ENCODE peak calls at places on chromosomes 12 and 14, in eight cellular contexts. One of them, this sample, is unnamed.
A peak's percentile ranks its signal among the peaks of the same experiment; 100 is the strongest.

GRCh38 chr12:98058838-98059237 is 456.6 kb upstream of the TMPO start:
- DNase-seq in GM10248: no peak
- DNase-seq in uterus: no peak
- DNase-seq in breast epithelium: no peak
- DNase-seq in CD4-positive, alpha-beta T cell: no peak
- DNase-seq in fibroblast of lung: no peak
- DNase-seq in HFFc6: no peak
- DNase-seq in lower leg skin: no peak
- DNase-seq in this sample: no peak

GRCh38 chr12:113853491-113853890 is 112.6 kb downstream of the RBM19 start:
- DNase-seq in GM10248: no peak
- DNase-seq in uterus: no peak
- DNase-seq in breast epithelium: no peak
- DNase-seq in CD4-positive, alpha-beta T cell: no peak
- DNase-seq in fibroblast of lung: no peak
- DNase-seq in HFFc6: no peak
- DNase-seq in lower leg skin: no peak
- DNase-seq in this sample: no peak

GRCh38 chr12:126869644-126870043 is 1397.3 kb upstream of the TMEM132C start:
- DNase-seq in GM10248: no peak
- DNase-seq in uterus: no peak
- DNase-seq in breast epithelium: no peak
- DNase-seq in CD4-positive, alpha-beta T cell: no peak
- DNase-seq in fibroblast of lung: no peak
- DNase-seq in HFFc6: no peak
- DNase-seq in lower leg skin: no peak
- DNase-seq in this sample: no peak

GRCh38 chr12:28303192-28303591 is 112.9 kb downstream of the CCDC91 start:
- DNase-seq in GM10248: no peak
- DNase-seq in uterus: no peak
- DNase-seq in breast epithelium: no peak
- DNase-seq in CD4-positive, alpha-beta T cell: no peak
- DNase-seq in fibroblast of lung: no peak
- DNase-seq in HFFc6: no peak
- DNase-seq in lower leg skin: no peak
- DNase-seq in this sample: no peak

GRCh38 chr12:32917094-32917611 is 20.6 kb upstream of the PKP2 start:
- DNase-seq in GM10248: no peak
- DNase-seq in uterus: no peak
- DNase-seq in breast epithelium: no peak
- DNase-seq in CD4-positive, alpha-beta T cell: no peak
- DNase-seq in fibroblast of lung: peak; percentile 66
- DNase-seq in HFFc6: no peak
- DNase-seq in lower leg skin: peak; percentile 28
- DNase-seq in this sample: no peak

GRCh38 chr14:61202124-61202523 is 79.0 kb downstream of the TMEM30B start:
- DNase-seq in GM10248: no peak
- DNase-seq in uterus: no peak
- DNase-seq in breast epithelium: no peak
- DNase-seq in CD4-positive, alpha-beta T cell: no peak
- DNase-seq in fibroblast of lung: no peak
- DNase-seq in HFFc6: no peak
- DNase-seq in lower leg skin: no peak
- DNase-seq in this sample: no peak

GRCh38 chr12:2306012-2306411 is 253.2 kb downstream of the CACNA1C start:
- DNase-seq in GM10248: no peak
- DNase-seq in uterus: no peak
- DNase-seq in breast epithelium: no peak
- DNase-seq in CD4-positive, alpha-beta T cell: no peak
- DNase-seq in fibroblast of lung: no peak
- DNase-seq in HFFc6: no peak
- DNase-seq in lower leg skin: no peak
- DNase-seq in this sample: no peak

GRCh38 chr12:104304261-104305004 is 894 bp downstream of the EID3 start:
- DNase-seq in GM10248: no peak
- DNase-seq in uterus: no peak
- DNase-seq in breast epithelium: no peak
- DNase-seq in CD4-positive, alpha-beta T cell: no peak
- DNase-seq in fibroblast of lung: no peak
- DNase-seq in HFFc6: no peak
- DNase-seq in lower leg skin: no peak
- DNase-seq in this sample: no peak

GRCh38 chr12:111330800-111331752 is 37.8 kb downstream of the PHETA1 start:
- DNase-seq in GM10248: peak; percentile 59
- DNase-seq in uterus: no peak
- DNase-seq in breast epithelium: no peak
- DNase-seq in CD4-positive, alpha-beta T cell: no peak
- DNase-seq in fibroblast of lung: peak; percentile 57
- DNase-seq in HFFc6: peak; percentile 59
- DNase-seq in lower leg skin: no peak
- DNase-seq in this sample: no peak

GRCh38 chr12:113101751-113102150 is 33.8 kb downstream of the RASAL1 start:
- DNase-seq in GM10248: no peak
- DNase-seq in uterus: no peak
- DNase-seq in breast epithelium: no peak
- DNase-seq in CD4-positive, alpha-beta T cell: no peak
- DNase-seq in fibroblast of lung: no peak
- DNase-seq in HFFc6: no peak
- DNase-seq in lower leg skin: no peak
- DNase-seq in this sample: no peak

GRCh38 chr14:62776300-62776699 is 269.0 kb downstream of the KCNH5 start:
- DNase-seq in GM10248: no peak
- DNase-seq in uterus: no peak
- DNase-seq in breast epithelium: no peak
- DNase-seq in CD4-positive, alpha-beta T cell: no peak
- DNase-seq in fibroblast of lung: peak; percentile 93
- DNase-seq in HFFc6: no peak
- DNase-seq in lower leg skin: no peak
- DNase-seq in this sample: no peak

GRCh38 chr12:9651265-9651729 is 18.2 kb upstream of the CLEC2D start:
- DNase-seq in GM10248: no peak
- DNase-seq in uterus: no peak
- DNase-seq in breast epithelium: no peak
- DNase-seq in CD4-positive, alpha-beta T cell: no peak
- DNase-seq in fibroblast of lung: peak; percentile 33
- DNase-seq in HFFc6: peak; percentile 85
- DNase-seq in lower leg skin: no peak
- DNase-seq in this sample: no peak

GRCh38 chr12:7092229-7092985 is at the start of gene C1R:
- DNase-seq in GM10248: peak; percentile 82
- DNase-seq in uterus: peak; percentile 88
- DNase-seq in breast epithelium: peak; percentile 72
- DNase-seq in CD4-positive, alpha-beta T cell: peak; percentile 66
- DNase-seq in fibroblast of lung: peak; percentile 95
- DNase-seq in HFFc6: peak; percentile 55
- DNase-seq in lower leg skin: peak; percentile 76
- DNase-seq in this sample: peak; percentile 67

GRCh38 chr12:60184096-60184495 is 588.3 kb downstream of the SLC16A7 start:
- DNase-seq in GM10248: no peak
- DNase-seq in uterus: no peak
- DNase-seq in breast epithelium: no peak
- DNase-seq in CD4-positive, alpha-beta T cell: no peak
- DNase-seq in fibroblast of lung: no peak
- DNase-seq in HFFc6: no peak
- DNase-seq in lower leg skin: no peak
- DNase-seq in this sample: no peak

GRCh38 chr12:50188875-50189575 is 21.9 kb upstream of the CERS5 start:
- DNase-seq in GM10248: peak; percentile 42
- DNase-seq in uterus: no peak
- DNase-seq in breast epithelium: no peak
- DNase-seq in CD4-positive, alpha-beta T cell: peak; percentile 25
- DNase-seq in fibroblast of lung: no peak
- DNase-seq in HFFc6: no peak
- DNase-seq in lower leg skin: no peak
- DNase-seq in this sample: no peak

GRCh38 chr14:24398943-24399801 is at the start of gene NYNRIN:
- DNase-seq in GM10248: no peak
- DNase-seq in uterus: peak; percentile 67
- DNase-seq in breast epithelium: no peak
- DNase-seq in CD4-positive, alpha-beta T cell: peak; percentile 28
- DNase-seq in fibroblast of lung: no peak
- DNase-seq in HFFc6: no peak
- DNase-seq in lower leg skin: no peak
- DNase-seq in this sample: peak; percentile 49

GRCh38 chr14:101665478-101666078 is 95.9 kb upstream of the PPP2R5C start:
- DNase-seq in GM10248: peak; percentile 40
- DNase-seq in uterus: peak; percentile 43
- DNase-seq in breast epithelium: no peak
- DNase-seq in CD4-positive, alpha-beta T cell: peak; percentile 28
- DNase-seq in fibroblast of lung: peak; percentile 46
- DNase-seq in HFFc6: peak; percentile 40
- DNase-seq in lower leg skin: no peak
- DNase-seq in this sample: peak; percentile 51

GRCh38 chr12:98847242-98847641 is 202.2 kb downstream of the APAF1 start:
- DNase-seq in GM10248: no peak
- DNase-seq in uterus: no peak
- DNase-seq in breast epithelium: no peak
- DNase-seq in CD4-positive, alpha-beta T cell: no peak
- DNase-seq in fibroblast of lung: no peak
- DNase-seq in HFFc6: no peak
- DNase-seq in lower leg skin: no peak
- DNase-seq in this sample: no peak

GRCh38 chr12:67658486-67658885 is 9.9 kb downstream of the DYRK2 start:
- DNase-seq in GM10248: no peak
- DNase-seq in uterus: no peak
- DNase-seq in breast epithelium: no peak
- DNase-seq in CD4-positive, alpha-beta T cell: no peak
- DNase-seq in fibroblast of lung: no peak
- DNase-seq in HFFc6: no peak
- DNase-seq in lower leg skin: no peak
- DNase-seq in this sample: no peak

GRCh38 chr12:75705749-75706719 is 194.6 kb upstream of the KRR1 start:
- DNase-seq in GM10248: no peak
- DNase-seq in uterus: peak; percentile 45
- DNase-seq in breast epithelium: no peak
- DNase-seq in CD4-positive, alpha-beta T cell: no peak
- DNase-seq in fibroblast of lung: peak; percentile 100
- DNase-seq in HFFc6: peak; percentile 69
- DNase-seq in lower leg skin: no peak
- DNase-seq in this sample: no peak

GRCh38 chr12:18345021-18345735 is 83.9 kb downstream of the PIK3C2G start:
- DNase-seq in GM10248: no peak
- DNase-seq in uterus: no peak
- DNase-seq in breast epithelium: no peak
- DNase-seq in CD4-positive, alpha-beta T cell: no peak
- DNase-seq in fibroblast of lung: no peak
- DNase-seq in HFFc6: no peak
- DNase-seq in lower leg skin: no peak
- DNase-seq in this sample: no peak

GRCh38 chr12:28583771-28584261 is 393.6 kb downstream of the CCDC91 start:
- DNase-seq in GM10248: no peak
- DNase-seq in uterus: no peak
- DNase-seq in breast epithelium: no peak
- DNase-seq in CD4-positive, alpha-beta T cell: no peak
- DNase-seq in fibroblast of lung: peak; percentile 19
- DNase-seq in HFFc6: peak; percentile 94
- DNase-seq in lower leg skin: no peak
- DNase-seq in this sample: no peak

GRCh38 chr12:3492868-3493224 is 1.8 kb downstream of the PRMT8 start:
- DNase-seq in GM10248: no peak
- DNase-seq in uterus: no peak
- DNase-seq in breast epithelium: no peak
- DNase-seq in CD4-positive, alpha-beta T cell: no peak
- DNase-seq in fibroblast of lung: no peak
- DNase-seq in HFFc6: no peak
- DNase-seq in lower leg skin: no peak
- DNase-seq in this sample: no peak

GRCh38 chr14:38042356-38042755 is 165.3 kb upstream of the SSTR1 start:
- DNase-seq in GM10248: no peak
- DNase-seq in uterus: no peak
- DNase-seq in breast epithelium: no peak
- DNase-seq in CD4-positive, alpha-beta T cell: no peak
- DNase-seq in fibroblast of lung: peak; percentile 68
- DNase-seq in HFFc6: peak; percentile 77
- DNase-seq in lower leg skin: no peak
- DNase-seq in this sample: no peak

GRCh38 chr14:23577004-23577681 is 1.4 kb downstream of the JPH4 start:
- DNase-seq in GM10248: no peak
- DNase-seq in uterus: peak; percentile 47
- DNase-seq in breast epithelium: no peak
- DNase-seq in CD4-positive, alpha-beta T cell: no peak
- DNase-seq in fibroblast of lung: no peak
- DNase-seq in HFFc6: no peak
- DNase-seq in lower leg skin: no peak
- DNase-seq in this sample: no peak

GRCh38 chr12:26846419-26846818 is 13.4 kb upstream of the ITPR2 start:
- DNase-seq in GM10248: peak; percentile 44
- DNase-seq in uterus: no peak
- DNase-seq in breast epithelium: no peak
- DNase-seq in CD4-positive, alpha-beta T cell: no peak
- DNase-seq in fibroblast of lung: no peak
- DNase-seq in HFFc6: no peak
- DNase-seq in lower leg skin: no peak
- DNase-seq in this sample: no peak
- TF ChIP-seq CTCF in GM10248: no peak
- TF ChIP-seq CTCF in uterus: no peak
- TF ChIP-seq CTCF in breast epithelium: no peak
- TF ChIP-seq CTCF in CD4-positive, alpha-beta T cell: no peak
- TF ChIP-seq CTCF in fibroblast of lung: no peak
- TF ChIP-seq CTCF in HFFc6: no peak
- TF ChIP-seq CTCF in lower leg skin: no peak
- TF ChIP-seq CTCF in this sample: no peak

DNA sequence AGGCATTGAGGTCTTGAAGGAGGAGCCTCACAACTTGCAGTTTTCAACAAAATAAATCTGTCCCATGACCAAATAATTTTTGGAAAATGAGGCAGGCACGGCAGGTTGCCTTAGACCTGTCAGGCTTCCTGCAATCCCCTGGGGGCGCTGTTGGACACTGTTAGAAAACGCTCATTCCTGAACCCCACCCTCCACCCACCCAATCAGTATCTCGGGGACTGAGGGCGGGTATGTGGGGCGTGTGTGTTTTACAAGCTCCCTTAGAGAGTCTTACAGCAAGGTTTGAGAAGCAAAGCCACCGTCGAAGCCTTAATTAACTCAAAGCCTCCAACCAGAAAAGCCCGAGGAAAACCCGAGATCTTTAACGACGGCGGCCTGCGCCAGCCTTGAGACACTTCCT is 122.8 kb downstream of the GLT1D1 start:
- DNase-seq in GM10248: no peak
- DNase-seq in uterus: no peak
- DNase-seq in breast epithelium: no peak
- DNase-seq in CD4-positive, alpha-beta T cell: no peak
- DNase-seq in fibroblast of lung: no peak
- DNase-seq in HFFc6: no peak
- DNase-seq in lower leg skin: no peak
- DNase-seq in this sample: peak; percentile 26
- TF ChIP-seq CTCF in GM10248: peak; percentile 29
- TF ChIP-seq CTCF in uterus: no peak
- TF ChIP-seq CTCF in breast epithelium: no peak
- TF ChIP-seq CTCF in CD4-positive, alpha-beta T cell: no peak
- TF ChIP-seq CTCF in fibroblast of lung: no peak
- TF ChIP-seq CTCF in HFFc6: no peak
- TF ChIP-seq CTCF in lower leg skin: no peak
- TF ChIP-seq CTCF in this sample: peak; percentile 62

GRCh38 chr12:93946542-93947150 is 201.7 kb upstream of the PLXNC1 start:
- DNase-seq in GM10248: no peak
- DNase-seq in uterus: no peak
- DNase-seq in breast epithelium: no peak
- DNase-seq in CD4-positive, alpha-beta T cell: no peak
- DNase-seq in fibroblast of lung: peak; percentile 28
- DNase-seq in HFFc6: peak; percentile 26
- DNase-seq in lower leg skin: no peak
- DNase-seq in this sample: no peak
- TF ChIP-seq CTCF in GM10248: no peak
- TF ChIP-seq CTCF in uterus: no peak
- TF ChIP-seq CTCF in breast epithelium: no peak
- TF ChIP-seq CTCF in CD4-positive, alpha-beta T cell: no peak
- TF ChIP-seq CTCF in fibroblast of lung: no peak
- TF ChIP-seq CTCF in HFFc6: no peak
- TF ChIP-seq CTCF in lower leg skin: no peak
- TF ChIP-seq CTCF in this sample: no peak

GRCh38 chr12:80195143-80195726 is 95.9 kb downstream of the OTOGL start:
- DNase-seq in GM10248: no peak
- DNase-seq in uterus: no peak
- DNase-seq in breast epithelium: no peak
- DNase-seq in CD4-positive, alpha-beta T cell: no peak
- DNase-seq in fibroblast of lung: peak; percentile 83
- DNase-seq in HFFc6: peak; percentile 62
- DNase-seq in lower leg skin: no peak
- DNase-seq in this sample: peak; percentile 16
- TF ChIP-seq CTCF in GM10248: peak; percentile 49
- TF ChIP-seq CTCF in uterus: peak; percentile 41
- TF ChIP-seq CTCF in breast epithelium: peak; percentile 38
- TF ChIP-seq CTCF in CD4-positive, alpha-beta T cell: no peak
- TF ChIP-seq CTCF in fibroblast of lung: peak; percentile 87
- TF ChIP-seq CTCF in HFFc6: peak; percentile 88
- TF ChIP-seq CTCF in lower leg skin: no peak
- TF ChIP-seq CTCF in this sample: peak; percentile 76